ENCODE peak calls at places on chromosomes 11 and 22, in six cellular contexts. O is C1 segment of cervical spinal cord; Q is NCI-H345; R is activated T-helper 1 cell treated with anti-CD3 and anti-CD28 coated beads, Interleukin-12 subunit alpha, Interleukin-12 subunit beta, Interleukin-2, Interleukin-4 antibody, amounts not matched to agents 30 ng/mL and 10 ng/mL and 1 ng/mL, durations not matched to agents 14 hours and 24 hours and 36 hours; N is spleen; F is adrenal gland. V is an unnamed sample.

GRCh38 chr22:17257578-17257977 is 38.3 kb upstream of the ADA2 start:
- DNase-seq in N (no peak), Q (peak; percentile 67), O (no peak), F (no peak), R (no peak), V (no peak)

GRCh38 chr11:128174465-128175101 is 412.8 kb downstream of the ETS1 start:
- DNase-seq in Q (no peak), R (no peak), O (no peak), N (no peak), F (no peak), V (no peak)

GRCh38 chr22:40363059-40363458 is 7.3 kb upstream of the SGSM3 start:
- DNase-seq in F (no peak), N (no peak), O (no peak), Q (no peak), R (no peak), V (no peak)

GRCh38 chr11:29507381-29507780 is 509.4 kb downstream of the KCNA4 start:
- DNase-seq in R (no peak), Q (no peak), N (no peak), F (no peak), O (no peak), V (no peak)

GRCh38 chr11:105377870-105378269 is 232.0 kb upstream of the GRIA4 start:
- DNase-seq in F (no peak), N (no peak), O (no peak), R (no peak), Q (no peak), V (no peak)

GRCh38 chr11:67272327-67273259 is 6.3 kb downstream of the GRK2 start:
- DNase-seq in N (peak; percentile 82), Q (no peak), R (no peak), O (no peak), F (no peak), V (peak; percentile 71)

GRCh38 chr11:34987617-34988016 is 71.2 kb downstream of the PDHX start:
- DNase-seq in N (no peak), R (no peak), F (no peak), Q (no peak), O (no peak), V (no peak)

GRCh38 chr22:49236541-49237075 is 591.1 kb downstream of the BRD1 start:
- DNase-seq in O (no peak), Q (no peak), R (no peak), F (no peak), N (peak; percentile 59), V (no peak)

GRCh38 chr11:1153951-1154487 is 3.7 kb upstream of the MUC5AC start:
- DNase-seq in N (peak; percentile 73), O (no peak), F (peak; percentile 93), Q (no peak), R (no peak), V (no peak)

GRCh38 chr11:95888439-95888838 is 35.5 kb downstream of the MTMR2 start:
- DNase-seq in N (no peak), R (no peak), F (no peak), O (no peak), Q (no peak), V (no peak)

GRCh38 chr11:122105009-122105828 is 10.8 kb downstream of the BLID start:
- DNase-seq in R (no peak), Q (peak; percentile 82), N (no peak), F (no peak), O (no peak), V (no peak)

GRCh38 chr11:59611570-59612565 is 3.7 kb downstream of the OSBP start:
- DNase-seq in N (no peak), R (no peak), F (no peak), Q (peak; percentile 26), O (no peak), V (no peak)

GRCh38 chr11:27218498-27219038 is 144.4 kb downstream of the CCDC34 start:
- DNase-seq in O (no peak), R (no peak), F (no peak), Q (peak; percentile 25), N (no peak), V (no peak)

GRCh38 chr22:17913705-17914282 is 110.6 kb downstream of the MICAL3 start:
- DNase-seq in F (peak; percentile 4), O (no peak), Q (no peak), N (no peak), R (no peak), V (no peak)

GRCh38 chr11:32829157-32829679 is 509 bp upstream of the PRRG4 start:
- DNase-seq in Q (no peak), R (no peak), N (no peak), F (no peak), O (no peak), V (no peak)

GRCh38 chr22:30947821-30948454 is 20.6 kb downstream of the MORC2 start:
- DNase-seq in O (no peak), R (no peak), N (no peak), F (no peak), Q (peak; percentile 19), V (no peak)

V was measured in natural killer cell treated with Interleukin-12 subunit alpha and Interleukin-12 subunit beta and Interleukin-15 and Interleukin-18, amount 100 ng/mL, for 72 hours.